ENCODE peak calls at places on chromosome 18, in four cellular contexts. Z is adipocyte, F is GM23248, J is OCI-LY7. L is an unnamed sample.

GRCh38 chr18:10213526-10213925 is 240.9 kb upstream of the APCDD1 start:
- DNase-seq in J (peak), F (peak), Z (peak), L (peak)

GRCh38 chr18:59512025-59512710 is 153.1 kb upstream of the LMAN1 start:
- DNase-seq in Z (no peak), J (no peak), F (no peak), L (no peak)

GRCh38 chr18:12041561-12041960 is 52.1 kb upstream of the ANKRD62 start:
- DNase-seq in F (peak), J (no peak), Z (peak), L (no peak)

GRCh38 chr18:26159353-26159752 is 25.7 kb downstream of the PSMA8 start:
- DNase-seq in J (peak), F (peak), Z (peak), L (no peak)

GRCh38 chr18:62324917-62325805 is at the start of gene TNFRSF11A:
- DNase-seq in Z (peak), J (no peak), F (peak), L (no peak)

GRCh38 chr18:73244411-73244810 is 376.6 kb upstream of the NETO1 start:
- DNase-seq in Z (peak), J (no peak), F (no peak), L (no peak)

GRCh38 chr18:3388980-3389379 is 61.0 kb upstream of the TGIF1 start:
- DNase-seq in F (no peak), J (no peak), Z (no peak), L (no peak)

GRCh38 chr18:70288851-70289328 is at the start of gene SOCS6:
- DNase-seq in F (peak), Z (peak), J (no peak), L (peak)

GRCh38 chr18:69705987-69706386 is 241.7 kb downstream of the CD226 start:
- DNase-seq in F (no peak), J (no peak), Z (no peak), L (no peak)

GRCh38 chr18:79853993-79854364 is 56.2 kb downstream of the KCNG2 start:
- DNase-seq in Z (no peak), J (no peak), F (no peak), L (no peak)

GRCh38 chr18:11947214-11948119 is 33.8 kb upstream of the IMPA2 start:
- DNase-seq in Z (peak), F (peak), J (no peak), L (no peak)

GRCh38 chr18:79965119-79965902 is 868 bp downstream of the HSBP1L1 start:
- DNase-seq in J (no peak), Z (peak), F (peak), L (no peak)

GRCh38 chr18:55243852-55244251 is 284.6 kb upstream of the CCDC68 start:
- DNase-seq in J (no peak), F (peak), Z (peak), L (no peak)

GRCh38 chr18:45722899-45723298 is 1.1 kb upstream of the SLC14A1 start:
- DNase-seq in F (peak), Z (peak), J (peak), L (peak)

GRCh38 chr18:23321996-23322395 is 131.1 kb upstream of the RIOK3 start:
- DNase-seq in F (no peak), J (no peak), Z (no peak), L (no peak)

GRCh38 chr18:34942975-34943374 is 98.2 kb upstream of the MAPRE2 start:
- DNase-seq in J (no peak), Z (no peak), F (no peak), L (no peak)

GRCh38 chr18:57202881-57203280 is 56.0 kb downstream of the BOD1L2 start:
- DNase-seq in Z (no peak), J (no peak), F (no peak), L (no peak)

GRCh38 chr18:10851824-10852225 is 297.5 kb downstream of the PIEZO2 start:
- DNase-seq in Z (peak), J (peak), F (peak), L (peak)

GRCh38 chr18:62959481-62959880 is 244.1 kb downstream of the PHLPP1 start:
- DNase-seq in F (no peak), J (no peak), Z (no peak), L (no peak)

GRCh38 chr18:57915241-57915640 is 112.1 kb upstream of the ATP8B1 start:
- DNase-seq in F (no peak), J (no peak), Z (peak), L (no peak)

GRCh38 chr18:36348971-36349417 is 51.5 kb downstream of the FHOD3 start:
- DNase-seq in Z (no peak), F (no peak), J (no peak), L (no peak)

GRCh38 chr18:58558514-58558913 is 70.4 kb downstream of the ALPK2 start:
- DNase-seq in F (no peak), J (no peak), Z (no peak), L (no peak)

GRCh38 chr18:39462436-39462835 is 1896.8 kb upstream of the CELF4 start:
- DNase-seq in J (no peak), Z (peak), F (peak), L (no peak)

GRCh38 chr18:59145055-59145454 is 5.4 kb downstream of the SEC11C start:
- DNase-seq in Z (no peak), F (no peak), J (no peak), L (no peak)

GRCh38 chr18:73670536-73670935 is 477.1 kb downstream of the FBXO15 start:
- DNase-seq in F (no peak), Z (no peak), J (no peak), L (no peak)

GRCh38 chr18:6793986-6794385 is 64.5 kb downstream of the ARHGAP28 start:
- DNase-seq in F (no peak), Z (no peak), J (no peak), L (no peak)

GRCh38 chr18:39960545-39960944 is 1994.5 kb upstream of the PIK3C3 start:
- DNase-seq in F (peak), J (no peak), Z (no peak), L (no peak)

GRCh38 chr18:29874519-29875098 is 1167.9 kb downstream of the DSC3 start:
- DNase-seq in J (peak), F (peak), Z (peak), L (peak)

GRCh38 chr18:7760967-7761946 is 194.1 kb downstream of the PTPRM start:
- DNase-seq in F (peak), Z (peak), J (no peak), L (no peak)

GRCh38 chr18:27750014-27750413 is 426.9 kb downstream of the CDH2 start:
- DNase-seq in Z (peak), F (peak), J (peak), L (peak)

GRCh38 chr18:49531678-49532153 is 30.1 kb upstream of the LIPG start:
- DNase-seq in F (no peak), J (no peak), Z (no peak), L (no peak)
- H3K4me3 ChIP-seq in F (no peak), J (no peak), Z (no peak), L (no peak)

GRCh38 chr18:24427484-24427883 is 1.0 kb downstream of the IMPACT start:
- DNase-seq in F (peak), Z (peak), J (no peak), L (no peak)
- H3K4me3 ChIP-seq in F (peak), Z (peak), J (no peak), L (no peak)

DNA sequence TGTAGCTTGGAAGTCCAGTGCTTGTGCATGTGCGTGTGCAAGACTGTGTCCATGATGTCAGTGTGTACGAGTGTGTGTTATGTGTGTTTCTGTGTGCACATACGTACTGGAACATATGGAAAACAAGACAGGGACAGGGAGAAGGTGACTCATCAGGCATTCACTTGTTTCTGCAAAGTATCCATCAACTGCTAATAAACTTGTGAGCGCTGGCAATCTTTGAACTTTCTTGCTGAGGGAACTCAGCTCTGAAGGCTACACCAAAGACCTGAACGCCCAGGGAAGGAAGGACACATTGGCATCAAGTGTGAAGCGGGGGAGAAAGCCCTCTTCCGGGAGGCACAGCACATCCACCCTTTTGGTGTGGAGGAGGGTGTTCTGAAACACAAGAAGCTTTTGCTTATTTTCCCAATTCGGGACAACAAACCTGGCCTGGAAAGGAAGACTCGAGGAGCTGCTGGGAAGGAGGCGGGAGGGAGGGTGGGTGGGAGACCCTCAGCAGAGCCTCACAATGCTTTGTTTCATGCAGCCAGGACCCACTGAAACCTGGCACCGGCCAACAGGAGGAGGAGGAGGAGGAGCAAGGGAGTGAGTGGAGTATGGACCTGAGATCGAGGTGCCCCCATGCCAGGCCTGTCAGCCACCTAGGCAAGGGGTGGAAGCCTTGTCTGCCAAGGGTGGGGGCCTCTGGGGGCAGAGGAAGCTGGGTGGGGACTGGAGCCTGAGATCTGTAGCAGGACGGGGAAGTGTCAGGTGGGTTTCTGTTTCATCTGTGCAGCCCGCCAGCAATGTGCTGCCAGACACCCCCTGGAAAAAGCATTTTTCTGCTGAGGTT is 26.8 kb downstream of the SMAD7 start:
- DNase-seq in J (no peak), Z (peak), F (peak), L (no peak)
- H3K4me3 ChIP-seq in J (no peak), Z (peak), F (peak), L (no peak)

GRCh38 chr18:37546651-37547050 is 18.9 kb downstream of the CELF4 start:
- DNase-seq in J (no peak), F (no peak), Z (no peak), L (no peak)

GRCh38 chr18:37545461-37545860 is 20.1 kb downstream of the CELF4 start:
- DNase-seq in J (no peak), Z (no peak), F (no peak), L (no peak)

GRCh38 chr18:37544713-37545112 is 20.9 kb downstream of the CELF4 start:
- DNase-seq in F (no peak), J (no peak), Z (no peak), L (no peak)

GRCh38 chr18:37547196-37547595 is 18.4 kb downstream of the CELF4 start:
- DNase-seq in Z (no peak), J (no peak), F (no peak), L (no peak)

GRCh38 chr18:37546023-37546537 is 19.5 kb downstream of the CELF4 start:
- DNase-seq in J (no peak), F (no peak), Z (no peak), L (no peak)
- H3K4me3 ChIP-seq in J (no peak), F (no peak), Z (no peak), L (no peak)

DNA sequence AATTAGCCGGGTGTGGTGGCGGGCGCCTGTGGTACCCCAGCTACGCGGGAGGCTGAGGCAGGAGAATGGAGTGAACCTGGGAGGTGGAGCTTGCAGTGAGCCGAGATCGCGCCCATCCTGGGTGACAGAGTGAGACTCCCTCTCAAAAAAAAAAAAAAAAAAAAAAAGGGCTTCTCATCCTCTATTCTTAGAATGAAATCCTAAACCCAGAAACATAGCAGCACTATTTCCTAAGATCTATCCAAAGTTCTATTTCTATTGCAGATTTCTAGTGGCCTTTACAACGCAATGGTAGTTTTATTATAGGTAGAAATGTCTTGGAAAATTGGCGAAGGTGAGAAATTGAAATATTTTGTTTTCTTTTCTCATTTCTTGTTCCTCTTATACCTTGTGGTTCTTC is 501.0 kb upstream of the SETBP1 start:
- DNase-seq in Z (no peak), J (no peak), F (no peak), L (no peak)
- H3K4me3 ChIP-seq in Z (no peak), J (no peak), F (no peak), L (no peak)

DNA sequence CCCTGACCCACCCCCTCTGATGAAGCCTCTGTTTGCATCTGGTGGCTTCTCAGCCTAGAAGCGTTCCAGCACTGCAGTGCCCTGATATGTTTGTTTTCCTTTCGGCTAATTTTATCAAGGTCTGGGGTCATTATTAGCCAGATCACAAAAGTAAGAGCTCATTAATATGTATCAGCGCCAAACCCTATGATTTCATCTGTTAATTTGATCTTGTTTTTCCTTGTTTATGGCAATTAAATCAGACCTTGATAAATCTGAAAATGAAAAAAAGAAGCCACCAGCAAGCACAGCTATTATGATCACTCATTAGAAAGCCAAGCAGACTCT is 357.6 kb downstream of the HRH4 start:
- DNase-seq in F (no peak), J (no peak), Z (no peak), L (no peak)
- H3K4me3 ChIP-seq in F (no peak), J (no peak), Z (no peak), L (no peak)

GRCh38 chr18:37483984-37484892 is 81.4 kb downstream of the CELF4 start:
- DNase-seq in Z (no peak), F (no peak), J (no peak), L (no peak)

GRCh38 chr18:37483221-37483971 is 82.2 kb downstream of the CELF4 start:
- DNase-seq in J (no peak), Z (peak), F (peak), L (peak)

GRCh38 chr18:37486848-37487247 is 78.8 kb downstream of the CELF4 start:
- DNase-seq in Z (no peak), F (no peak), J (no peak), L (no peak)

GRCh38 chr18:37487400-37487831 is 78.2 kb downstream of the CELF4 start:
- DNase-seq in F (no peak), J (no peak), Z (no peak), L (no peak)

GRCh38 chr18:37484893-37485834 is 80.4 kb downstream of the CELF4 start:
- DNase-seq in F (peak), Z (peak), J (no peak), L (no peak)
- H3K4me3 ChIP-seq in F (no peak), Z (no peak), J (no peak), L (no peak)

GRCh38 chr18:13406049-13406615 is 187.6 kb downstream of the LDLRAD4 start:
- DNase-seq in Z (no peak), F (no peak), J (no peak), L (no peak)
- H3K4me3 ChIP-seq in Z (no peak), F (no peak), J (no peak), L (no peak)

GRCh38 chr18:77105021-77105420 is 27.6 kb downstream of the MBP start:
- DNase-seq in F (no peak), J (no peak), Z (no peak), L (no peak)

GRCh38 chr18:77101410-77102245 is 31.0 kb downstream of the MBP start:
- DNase-seq in F (peak), Z (peak), J (peak), L (no peak)

GRCh38 chr18:77103991-77104521 is 28.5 kb downstream of the MBP start:
- DNase-seq in F (peak), Z (no peak), J (no peak), L (no peak)

GRCh38 chr18:77102246-77103040 is 30.1 kb downstream of the MBP start:
- DNase-seq in J (peak), F (peak), Z (peak), L (peak)

GRCh38 chr18:77103181-77103875 is 29.3 kb downstream of the MBP start:
- DNase-seq in F (peak), J (no peak), Z (peak), L (no peak)
- H3K4me3 ChIP-seq in F (peak), J (peak), Z (peak), L (no peak)

L was measured in Jurkat, Clone E6-1.